ENCODE peak calls at places on chromosomes 5 and 9, in eight cellular contexts. L is activated T-helper 1 cell treated with anti-CD3 and anti-CD28 coated beads, Interleukin-12 subunit alpha, Interleukin-12 subunit beta, Interleukin-2, Interleukin-4 antibody, amounts not matched to agents 30 ng/mL and 10 ng/mL and 1 ng/mL, durations not matched to agents 14 hours and 24 hours and 36 hours; J is GM04503; X is naive thymus-derived CD8-positive, alpha-beta T cell; T is activated CD4-positive, CD25-positive, alpha-beta regulatory T cell; B is hypothalamus; P is activated CD8-positive, alpha-beta memory T cell treated with anti-CD3 and anti-CD28 coated beads, Interleukin-2, amount 50 U/mL, for 48 hours; E is left kidney. G is an unnamed sample.

GRCh38 chr5:90166816-90167215 is 242.7 kb downstream of the CETN3 start:
- DNase-seq in L (no peak), J (no peak), X (no peak), T (no peak), B (no peak), P (no peak), E (no peak), G (no peak)

GRCh38 chr5:97044057-97044456 is 98.4 kb downstream of the LIX1 start:
- DNase-seq in L (no peak), J (no peak), X (no peak), T (no peak), B (peak), P (no peak), E (peak), G (peak)

GRCh38 chr5:35136386-35136785 is 88.6 kb upstream of the AGXT2 start:
- DNase-seq in L (no peak), J (peak), X (no peak), T (no peak), B (no peak), P (no peak), E (no peak), G (no peak)

GRCh38 chr9:131308906-131309305 is 19.4 kb downstream of the PLPP7 start:
- DNase-seq in L (no peak), J (no peak), X (no peak), T (no peak), B (no peak), P (no peak), E (no peak), G (no peak)

GRCh38 chr9:36665921-36666429 is 93.3 kb downstream of the MELK start:
- DNase-seq in L (no peak), J (no peak), X (no peak), T (no peak), B (no peak), P (no peak), E (no peak), G (no peak)

GRCh38 chr9:135555203-135555602 is 6.4 kb upstream of the PAEP start:
- DNase-seq in L (no peak), J (no peak), X (no peak), T (no peak), B (no peak), P (no peak), E (no peak), G (no peak)

GRCh38 chr5:14134086-14134485 is 9.1 kb upstream of the TRIO start:
- DNase-seq in L (no peak), J (no peak), X (no peak), T (no peak), B (no peak), P (no peak), E (no peak), G (no peak)

GRCh38 chr9:89471390-89471789 is 26.5 kb downstream of the SEMA4D start:
- DNase-seq in L (no peak), J (no peak), X (no peak), T (no peak), B (no peak), P (peak), E (no peak), G (no peak)

GRCh38 chr9:95820076-95820475 is 55.4 kb upstream of the ERCC6L2 start:
- DNase-seq in L (no peak), J (no peak), X (no peak), T (no peak), B (no peak), P (no peak), E (no peak), G (no peak)

GRCh38 chr5:170517411-170517810 is 13.6 kb downstream of the KCNIP1 start:
- DNase-seq in L (no peak), J (no peak), X (no peak), T (no peak), B (no peak), P (no peak), E (no peak), G (no peak)

GRCh38 chr5:79699766-79700400 is 10.2 kb downstream of the CMYA5 start:
- DNase-seq in L (no peak), J (no peak), X (no peak), T (no peak), B (no peak), P (no peak), E (no peak), G (no peak)

GRCh38 chr5:84433461-84433860 is 48.8 kb upstream of the EDIL3 start:
- DNase-seq in L (no peak), J (no peak), X (no peak), T (no peak), B (no peak), P (no peak), E (no peak), G (no peak)

GRCh38 chr5:130333089-130333488 is 428.8 kb downstream of the CHSY3 start:
- DNase-seq in L (no peak), J (peak), X (no peak), T (no peak), B (no peak), P (no peak), E (no peak), G (no peak)

GRCh38 chr9:127344373-127344995 is 52.5 kb upstream of the SLC2A8 start:
- DNase-seq in L (no peak), J (no peak), X (no peak), T (no peak), B (no peak), P (peak), E (no peak), G (no peak)

GRCh38 chr5:10702911-10703491 is 58.0 kb downstream of the DAP start:
- DNase-seq in L (no peak), J (no peak), X (no peak), T (no peak), B (no peak), P (no peak), E (no peak), G (peak)

GRCh38 chr5:15786884-15787283 is 286.9 kb downstream of the FBXL7 start:
- DNase-seq in L (no peak), J (no peak), X (no peak), T (no peak), B (no peak), P (no peak), E (peak), G (no peak)

G was measured in body of pancreas.